ENCODE peak calls at places on chromosomes 12 and 14, in eight cellular contexts. One of them, this sample, is unnamed.
A peak's percentile ranks its signal among the peaks of the same experiment; 100 is the strongest.

GRCh38 chr14:99506269-99506668 is 25.1 kb downstream of the CCNK start:
- DNase-seq in astrocyte of the cerebellum: no peak
- DNase-seq in GM12864: no peak
- DNase-seq in upper lobe of right lung: no peak
- DNase-seq in fibroblast of the aortic adventitia: no peak
- DNase-seq in cardiac fibroblast: no peak
- DNase-seq in upper lobe of left lung: no peak
- DNase-seq in uterus: no peak
- DNase-seq in this sample: no peak

GRCh38 chr12:119940881-119941280 is 48.2 kb upstream of the BICDL1 start:
- DNase-seq in GM12864: no peak
- DNase-seq in upper lobe of left lung: no peak
- DNase-seq in uterus: no peak
- DNase-seq in cardiac fibroblast: peak; percentile 2
- DNase-seq in upper lobe of right lung: no peak
- DNase-seq in fibroblast of the aortic adventitia: peak; percentile 69
- DNase-seq in astrocyte of the cerebellum: peak; percentile 16
- DNase-seq in this sample: peak; percentile 33

GRCh38 chr12:90229771-90230170 is 521.1 kb upstream of the ATP2B1 start:
- DNase-seq in uterus: no peak
- DNase-seq in fibroblast of the aortic adventitia: peak; percentile 45
- DNase-seq in upper lobe of right lung: no peak
- DNase-seq in cardiac fibroblast: peak; percentile 23
- DNase-seq in astrocyte of the cerebellum: no peak
- DNase-seq in upper lobe of left lung: no peak
- DNase-seq in GM12864: no peak
- DNase-seq in this sample: peak; percentile 26

GRCh38 chr14:38254565-38255407 is 1.1 kb downstream of the CLEC14A start:
- DNase-seq in upper lobe of left lung: peak; percentile 69
- DNase-seq in astrocyte of the cerebellum: no peak
- DNase-seq in fibroblast of the aortic adventitia: no peak
- DNase-seq in uterus: no peak
- DNase-seq in GM12864: no peak
- DNase-seq in upper lobe of right lung: no peak
- DNase-seq in cardiac fibroblast: peak; percentile 30
- DNase-seq in this sample: peak; percentile 34

GRCh38 chr14:101962503-101962874 is 1.9 kb upstream of the DYNC1H1 start:
- DNase-seq in uterus: no peak
- DNase-seq in astrocyte of the cerebellum: peak; percentile 72
- DNase-seq in upper lobe of right lung: peak; percentile 80
- DNase-seq in fibroblast of the aortic adventitia: peak; percentile 85
- DNase-seq in GM12864: no peak
- DNase-seq in cardiac fibroblast: peak; percentile 86
- DNase-seq in upper lobe of left lung: no peak
- DNase-seq in this sample: peak; percentile 87

GRCh38 chr12:22284871-22285270 is 49.6 kb downstream of the ST8SIA1 start:
- DNase-seq in uterus: no peak
- DNase-seq in fibroblast of the aortic adventitia: peak; percentile 55
- DNase-seq in GM12864: no peak
- DNase-seq in upper lobe of right lung: no peak
- DNase-seq in cardiac fibroblast: peak; percentile 63
- DNase-seq in upper lobe of left lung: no peak
- DNase-seq in astrocyte of the cerebellum: no peak
- DNase-seq in this sample: peak; percentile 44

GRCh38 chr12:607541-608001 is 55.7 kb downstream of the NINJ2 start:
- DNase-seq in cardiac fibroblast: peak; percentile 68
- DNase-seq in GM12864: no peak
- DNase-seq in uterus: peak; percentile 52
- DNase-seq in upper lobe of right lung: no peak
- DNase-seq in astrocyte of the cerebellum: no peak
- DNase-seq in upper lobe of left lung: no peak
- DNase-seq in fibroblast of the aortic adventitia: no peak
- DNase-seq in this sample: peak; percentile 59

GRCh38 chr12:121628037-121628436 is 1.7 kb downstream of the ORAI1 start:
- DNase-seq in astrocyte of the cerebellum: no peak
- DNase-seq in upper lobe of left lung: no peak
- DNase-seq in upper lobe of right lung: no peak
- DNase-seq in GM12864: no peak
- DNase-seq in uterus: no peak
- DNase-seq in fibroblast of the aortic adventitia: peak; percentile 49
- DNase-seq in cardiac fibroblast: peak; percentile 16
- DNase-seq in this sample: no peak

GRCh38 chr14:71551291-71551955 is 380.8 kb upstream of the RGS6 start:
- DNase-seq in cardiac fibroblast: peak; percentile 32
- DNase-seq in uterus: no peak
- DNase-seq in upper lobe of left lung: no peak
- DNase-seq in astrocyte of the cerebellum: peak; percentile 57
- DNase-seq in upper lobe of right lung: no peak
- DNase-seq in fibroblast of the aortic adventitia: peak; percentile 60
- DNase-seq in GM12864: no peak
- DNase-seq in this sample: peak; percentile 45

GRCh38 chr12:48903982-48904411 is 21.3 kb downstream of the FKBP11 start:
- DNase-seq in astrocyte of the cerebellum: peak; percentile 63
- DNase-seq in upper lobe of left lung: no peak
- DNase-seq in cardiac fibroblast: peak; percentile 89
- DNase-seq in fibroblast of the aortic adventitia: peak; percentile 84
- DNase-seq in GM12864: peak; percentile 42
- DNase-seq in uterus: peak; percentile 73
- DNase-seq in upper lobe of right lung: peak; percentile 76
- DNase-seq in this sample: peak; percentile 89

GRCh38 chr12:48980953-48981756 is 3.0 kb downstream of the WNT1 start:
- DNase-seq in cardiac fibroblast: no peak
- DNase-seq in upper lobe of right lung: peak; percentile 76
- DNase-seq in astrocyte of the cerebellum: no peak
- DNase-seq in uterus: no peak
- DNase-seq in upper lobe of left lung: peak; percentile 88
- DNase-seq in GM12864: no peak
- DNase-seq in fibroblast of the aortic adventitia: no peak
- DNase-seq in this sample: no peak

GRCh38 chr14:63308723-63309317 is 9.9 kb downstream of the GPHB5 start:
- DNase-seq in GM12864: no peak
- DNase-seq in astrocyte of the cerebellum: no peak
- DNase-seq in upper lobe of right lung: no peak
- DNase-seq in fibroblast of the aortic adventitia: peak; percentile 31
- DNase-seq in cardiac fibroblast: peak; percentile 28
- DNase-seq in upper lobe of left lung: no peak
- DNase-seq in uterus: no peak
- DNase-seq in this sample: peak; percentile 47

GRCh38 chr12:6542209-6543009 is 8.1 kb downstream of the GAPDH start:
- DNase-seq in GM12864: no peak
- DNase-seq in upper lobe of right lung: no peak
- DNase-seq in astrocyte of the cerebellum: no peak
- DNase-seq in fibroblast of the aortic adventitia: no peak
- DNase-seq in cardiac fibroblast: peak; percentile 31
- DNase-seq in upper lobe of left lung: no peak
- DNase-seq in uterus: no peak
- DNase-seq in this sample: no peak

GRCh38 chr14:104895786-104896642 is 28.7 kb upstream of the PLD4 start:
- DNase-seq in cardiac fibroblast: no peak
- DNase-seq in GM12864: no peak
- DNase-seq in uterus: peak; percentile 18
- DNase-seq in fibroblast of the aortic adventitia: no peak
- DNase-seq in upper lobe of right lung: peak; percentile 87
- DNase-seq in upper lobe of left lung: peak; percentile 85
- DNase-seq in astrocyte of the cerebellum: no peak
- DNase-seq in this sample: no peak

GRCh38 chr14:54803396-54803795 is 99.2 kb downstream of the GCH1 start:
- DNase-seq in upper lobe of left lung: no peak
- DNase-seq in fibroblast of the aortic adventitia: no peak
- DNase-seq in GM12864: no peak
- DNase-seq in upper lobe of right lung: no peak
- DNase-seq in cardiac fibroblast: no peak
- DNase-seq in astrocyte of the cerebellum: no peak
- DNase-seq in uterus: no peak
- DNase-seq in this sample: no peak

GRCh38 chr12:121524196-121524930 is 56.5 kb downstream of the KDM2B start:
- DNase-seq in uterus: no peak
- DNase-seq in fibroblast of the aortic adventitia: no peak
- DNase-seq in GM12864: no peak
- DNase-seq in upper lobe of right lung: no peak
- DNase-seq in cardiac fibroblast: no peak
- DNase-seq in upper lobe of left lung: peak; percentile 33
- DNase-seq in astrocyte of the cerebellum: no peak
- DNase-seq in this sample: no peak

GRCh38 chr12:80912906-80913769 is 24.6 kb downstream of the LIN7A start:
- DNase-seq in cardiac fibroblast: peak; percentile 48
- DNase-seq in astrocyte of the cerebellum: no peak
- DNase-seq in uterus: no peak
- DNase-seq in fibroblast of the aortic adventitia: peak; percentile 2
- DNase-seq in upper lobe of left lung: no peak
- DNase-seq in upper lobe of right lung: no peak
- DNase-seq in GM12864: no peak
- DNase-seq in this sample: peak; percentile 40
- TF ChIP-seq CTCF in cardiac fibroblast: no peak
- TF ChIP-seq CTCF in astrocyte of the cerebellum: no peak
- TF ChIP-seq CTCF in uterus: no peak
- TF ChIP-seq CTCF in fibroblast of the aortic adventitia: no peak
- TF ChIP-seq CTCF in upper lobe of left lung: no peak
- TF ChIP-seq CTCF in upper lobe of right lung: no peak
- TF ChIP-seq CTCF in GM12864: no peak
- TF ChIP-seq CTCF in this sample: no peak

GRCh38 chr12:12356467-12356885 is 402 bp upstream of the BORCS5 start:
- DNase-seq in fibroblast of the aortic adventitia: no peak
- DNase-seq in upper lobe of right lung: no peak
- DNase-seq in upper lobe of left lung: no peak
- DNase-seq in uterus: no peak
- DNase-seq in GM12864: no peak
- DNase-seq in cardiac fibroblast: no peak
- DNase-seq in astrocyte of the cerebellum: no peak
- DNase-seq in this sample: no peak
- H3K4me3 ChIP-seq in fibroblast of the aortic adventitia: peak overlapping the region; percentile 84
- H3K4me3 ChIP-seq in upper lobe of right lung: peak overlapping the region; percentile 75
- H3K4me3 ChIP-seq in upper lobe of left lung: peak overlapping the region; percentile 87
- H3K4me3 ChIP-seq in uterus: peak overlapping the region; percentile 93
- H3K4me3 ChIP-seq in GM12864: peak overlapping the region; percentile 89
- H3K4me3 ChIP-seq in cardiac fibroblast: peak overlapping the region; percentile 72
- H3K4me3 ChIP-seq in astrocyte of the cerebellum: peak overlapping the region; percentile 86
- H3K4me3 ChIP-seq in this sample: peak overlapping the region; percentile 86

GRCh38 chr12:54217774-54218221 is 29.0 kb upstream of the SMUG1 start:
- DNase-seq in upper lobe of right lung: peak; percentile 65
- DNase-seq in GM12864: no peak
- DNase-seq in upper lobe of left lung: peak; percentile 86
- DNase-seq in cardiac fibroblast: peak; percentile 24
- DNase-seq in astrocyte of the cerebellum: no peak
- DNase-seq in uterus: no peak
- DNase-seq in fibroblast of the aortic adventitia: no peak
- DNase-seq in this sample: peak; percentile 18
- TF ChIP-seq CTCF in upper lobe of right lung: no peak
- TF ChIP-seq CTCF in GM12864: no peak
- TF ChIP-seq CTCF in upper lobe of left lung: no peak
- TF ChIP-seq CTCF in cardiac fibroblast: no peak
- TF ChIP-seq CTCF in astrocyte of the cerebellum: no peak
- TF ChIP-seq CTCF in uterus: peak; percentile 2
- TF ChIP-seq CTCF in fibroblast of the aortic adventitia: no peak
- TF ChIP-seq CTCF in this sample: no peak

DNA sequence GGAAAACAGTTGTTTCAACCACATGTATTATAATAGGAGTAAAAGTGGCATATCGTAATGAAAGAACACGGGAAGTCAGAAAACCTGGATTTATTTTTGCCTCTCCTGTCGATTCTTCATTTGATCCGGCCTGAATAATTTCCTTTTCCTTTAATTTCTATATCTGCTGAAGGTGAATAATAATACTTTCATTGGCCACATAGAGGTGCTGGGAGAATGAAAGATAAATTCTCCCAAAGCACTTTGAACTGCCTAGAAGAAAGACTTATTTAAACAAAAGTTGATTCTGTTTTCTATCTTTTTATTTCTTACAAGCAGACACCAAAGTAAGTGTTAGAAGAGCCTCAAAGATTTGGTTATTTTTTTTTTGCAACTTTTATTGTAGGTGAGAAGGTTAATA is 339.1 kb downstream of the RAD51B start:
- DNase-seq in uterus: no peak
- DNase-seq in cardiac fibroblast: no peak
- DNase-seq in GM12864: no peak
- DNase-seq in upper lobe of left lung: no peak
- DNase-seq in upper lobe of right lung: no peak
- DNase-seq in fibroblast of the aortic adventitia: peak; percentile 50
- DNase-seq in astrocyte of the cerebellum: no peak
- DNase-seq in this sample: no peak
- H3K4me3 ChIP-seq in uterus: no peak overlapping the region
- H3K4me3 ChIP-seq in cardiac fibroblast: no peak overlapping the region
- H3K4me3 ChIP-seq in GM12864: no peak overlapping the region
- H3K4me3 ChIP-seq in upper lobe of left lung: no peak overlapping the region
- H3K4me3 ChIP-seq in upper lobe of right lung: no peak overlapping the region
- H3K4me3 ChIP-seq in fibroblast of the aortic adventitia: no peak overlapping the region
- H3K4me3 ChIP-seq in astrocyte of the cerebellum: no peak overlapping the region
- H3K4me3 ChIP-seq in this sample: no peak overlapping the region

GRCh38 chr12:109842021-109842420 is 8.8 kb upstream of the TRPV4 start:
- DNase-seq in cardiac fibroblast: no peak
- DNase-seq in fibroblast of the aortic adventitia: no peak
- DNase-seq in upper lobe of right lung: no peak
- DNase-seq in GM12864: no peak
- DNase-seq in uterus: no peak
- DNase-seq in astrocyte of the cerebellum: no peak
- DNase-seq in upper lobe of left lung: no peak
- DNase-seq in this sample: no peak
- TF ChIP-seq CTCF in cardiac fibroblast: no peak
- TF ChIP-seq CTCF in fibroblast of the aortic adventitia: no peak
- TF ChIP-seq CTCF in upper lobe of right lung: no peak
- TF ChIP-seq CTCF in GM12864: no peak
- TF ChIP-seq CTCF in uterus: no peak
- TF ChIP-seq CTCF in astrocyte of the cerebellum: no peak
- TF ChIP-seq CTCF in upper lobe of left lung: no peak
- TF ChIP-seq CTCF in this sample: no peak

This sample was measured in fibroblast of pulmonary artery.